ENCODE peak calls at places on chromosomes 16 and 17, in five cellular contexts. V is activated CD8-positive, alpha-beta memory T cell treated with anti-CD3 and anti-CD28 coated beads for 48 hours; B is nucleus accumbens; I is EL; C is T-helper 17 cell. Z is an unnamed sample.

GRCh38 chr17:68288804-68289203 is 2.1 kb downstream of the SLC16A6 start:
- DNase-seq in V (no peak), B (no peak), I (no peak), C (no peak), Z (no peak)

GRCh38 chr16:4918790-4919210 is 18.1 kb downstream of the PPL start:
- DNase-seq in V (no peak), B (no peak), I (no peak), C (no peak), Z (no peak)

GRCh38 chr16:424623-425081 is 797 bp upstream of the RAB11FIP3 start:
- DNase-seq in V (no peak), B (no peak), I (peak), C (no peak), Z (peak)

GRCh38 chr17:29215717-29216116 is 30.9 kb upstream of the CRYBA1 start:
- DNase-seq in V (no peak), B (no peak), I (peak), C (no peak), Z (no peak)

GRCh38 chr16:81237282-81237681 is 1.2 kb upstream of the BCO1 start:
- DNase-seq in V (no peak), B (peak), I (no peak), C (no peak), Z (no peak)

GRCh38 chr17:32350662-32351418 is 883 bp downstream of the ZNF207 start:
- DNase-seq in V (no peak), B (no peak), I (peak), C (no peak), Z (no peak)

GRCh38 chr17:28944862-28945741 is 6.2 kb downstream of the PHF12 start:
- DNase-seq in V (no peak), B (no peak), I (peak), C (no peak), Z (no peak)

GRCh38 chr16:55248494-55248893 is 75.5 kb upstream of the IRX6 start:
- DNase-seq in V (no peak), B (no peak), I (no peak), C (no peak), Z (no peak)

GRCh38 chr16:9055115-9055514 is 36.3 kb upstream of the HAPSTR1 start:
- DNase-seq in V (no peak), B (no peak), I (no peak), C (no peak), Z (no peak)

GRCh38 chr16:11613381-11614303 is 26.9 kb upstream of the LITAF start:
- DNase-seq in V (no peak), B (no peak), I (no peak), C (no peak), Z (no peak)

GRCh38 chr16:85064186-85064585 is 36.6 kb downstream of the KIAA0513 start:
- DNase-seq in V (no peak), B (no peak), I (no peak), C (no peak), Z (no peak)

GRCh38 chr16:7366041-7366440 is 33.4 kb downstream of the RBFOX1 start:
- DNase-seq in V (no peak), B (no peak), I (no peak), C (no peak), Z (no peak)

GRCh38 chr17:2867441-2868424 is 71.5 kb downstream of the RAP1GAP2 start:
- DNase-seq in V (no peak), B (no peak), I (peak), C (no peak), Z (no peak)

GRCh38 chr16:70576431-70577255 is 53.0 kb downstream of the SF3B3 start:
- DNase-seq in V (no peak), B (no peak), I (peak), C (no peak), Z (no peak)

GRCh38 chr17:77628035-77628434 is 330.5 kb upstream of the TNRC6C start:
- DNase-seq in V (no peak), B (no peak), I (no peak), C (no peak), Z (no peak)

GRCh38 chr16:89031715-89032659 is 55.0 kb upstream of the CBFA2T3 start:
- DNase-seq in V (peak), B (no peak), I (no peak), C (peak), Z (no peak)

GRCh38 chr16:68642436-68643064 is 2.6 kb upstream of the CDH3 start:
- DNase-seq in V (no peak), B (no peak), I (peak), C (no peak), Z (no peak)

GRCh38 chr16:13902052-13902451 is 17.9 kb upstream of the ERCC4 start:
- DNase-seq in V (no peak), B (no peak), I (no peak), C (no peak), Z (no peak)

Z was measured in coronary artery.